ENCODE peak calls at places on chromosomes 13 and 19, in four cellular contexts. One of them, this sample, is unnamed.

GRCh38 chr19:776549-776948 is 20.7 kb upstream of the PTBP1 start:
- DNase-seq in HepG2: no peak
- DNase-seq in SK-N-SH: no peak
- DNase-seq in K562: no peak
- DNase-seq in this sample: no peak

GRCh38 chr19:40745402-40745780 is 4.9 kb downstream of the ACTMAP start:
- DNase-seq in HepG2: peak
- DNase-seq in SK-N-SH: no peak
- DNase-seq in K562: no peak
- DNase-seq in this sample: no peak

GRCh38 chr13:93690139-93690538 is 463.5 kb downstream of the GPC6 start:
- DNase-seq in HepG2: peak
- DNase-seq in SK-N-SH: no peak
- DNase-seq in K562: no peak
- DNase-seq in this sample: no peak

GRCh38 chr13:59774511-59774911 is 389.2 kb downstream of the DIAPH3 start:
- DNase-seq in HepG2: peak
- DNase-seq in SK-N-SH: no peak
- DNase-seq in K562: no peak
- DNase-seq in this sample: no peak

GRCh38 chr19:12836529-12836863 is 1.8 kb upstream of the MAST1 start:
- DNase-seq in HepG2: no peak
- DNase-seq in SK-N-SH: no peak
- DNase-seq in K562: no peak
- DNase-seq in this sample: no peak

GRCh38 chr19:38650911-38651584 is 3.6 kb downstream of the ACTN4 start:
- DNase-seq in HepG2: no peak
- DNase-seq in SK-N-SH: no peak
- DNase-seq in K562: no peak
- DNase-seq in this sample: no peak

GRCh38 chr19:45522010-45522941 is 15.0 kb downstream of the VASP start:
- DNase-seq in HepG2: no peak
- DNase-seq in SK-N-SH: no peak
- DNase-seq in K562: no peak
- DNase-seq in this sample: no peak

GRCh38 chr13:30619731-30620130 is 2.0 kb downstream of the USPL1 start:
- DNase-seq in HepG2: peak
- DNase-seq in SK-N-SH: no peak
- DNase-seq in K562: no peak
- DNase-seq in this sample: no peak

GRCh38 chr19:52670046-52670445 is 31.9 kb upstream of the ZNF83 start:
- DNase-seq in HepG2: no peak
- DNase-seq in SK-N-SH: no peak
- DNase-seq in K562: no peak
- DNase-seq in this sample: peak

GRCh38 chr13:73059460-73060250 is 850 bp downstream of the KLF5 start:
- DNase-seq in HepG2: peak
- DNase-seq in SK-N-SH: no peak
- DNase-seq in K562: peak
- DNase-seq in this sample: no peak

GRCh38 chr13:103275708-103276107 is 209.5 kb upstream of the SLC10A2 start:
- DNase-seq in HepG2: no peak
- DNase-seq in SK-N-SH: peak
- DNase-seq in K562: no peak
- DNase-seq in this sample: no peak

GRCh38 chr13:109672545-109672944 is 113.8 kb downstream of the IRS2 start:
- DNase-seq in HepG2: no peak
- DNase-seq in SK-N-SH: no peak
- DNase-seq in K562: no peak
- DNase-seq in this sample: no peak

GRCh38 chr19:58128041-58128685 is 22.4 kb downstream of the ZNF329 start:
- DNase-seq in HepG2: no peak
- DNase-seq in SK-N-SH: no peak
- DNase-seq in K562: no peak
- DNase-seq in this sample: no peak

GRCh38 chr19:10339380-10339960 is at the start of gene ICAM3:
- DNase-seq in HepG2: no peak
- DNase-seq in SK-N-SH: no peak
- DNase-seq in K562: no peak
- DNase-seq in this sample: no peak

GRCh38 chr13:73492811-73493210 is 434.0 kb downstream of the KLF5 start:
- DNase-seq in HepG2: no peak
- DNase-seq in SK-N-SH: no peak
- DNase-seq in K562: no peak
- DNase-seq in this sample: no peak

GRCh38 chr13:86085890-86086289 is 286.7 kb upstream of the SLITRK6 start:
- DNase-seq in HepG2: no peak
- DNase-seq in SK-N-SH: no peak
- DNase-seq in K562: no peak
- DNase-seq in this sample: no peak

GRCh38 chr19:5719274-5719960 is 529 bp downstream of the LONP1 start:
- DNase-seq in HepG2: no peak
- DNase-seq in SK-N-SH: no peak
- DNase-seq in K562: peak
- DNase-seq in this sample: no peak
- TF ChIP-seq ELF1 in HepG2: no peak
- TF ChIP-seq ELF1 in SK-N-SH: no peak
- TF ChIP-seq ELF1 in K562: no peak
- TF ChIP-seq ELF1 in this sample: no peak

GRCh38 chr13:77477299-77477848 is 58.1 kb upstream of the SCEL start:
- DNase-seq in HepG2: no peak
- DNase-seq in SK-N-SH: no peak
- DNase-seq in K562: no peak
- DNase-seq in this sample: no peak
- H3K4me2 ChIP-seq in HepG2: no peak
- H3K4me2 ChIP-seq in SK-N-SH: peak
- H3K4me2 ChIP-seq in K562: no peak
- H3K4me2 ChIP-seq in this sample: peak

DNA sequence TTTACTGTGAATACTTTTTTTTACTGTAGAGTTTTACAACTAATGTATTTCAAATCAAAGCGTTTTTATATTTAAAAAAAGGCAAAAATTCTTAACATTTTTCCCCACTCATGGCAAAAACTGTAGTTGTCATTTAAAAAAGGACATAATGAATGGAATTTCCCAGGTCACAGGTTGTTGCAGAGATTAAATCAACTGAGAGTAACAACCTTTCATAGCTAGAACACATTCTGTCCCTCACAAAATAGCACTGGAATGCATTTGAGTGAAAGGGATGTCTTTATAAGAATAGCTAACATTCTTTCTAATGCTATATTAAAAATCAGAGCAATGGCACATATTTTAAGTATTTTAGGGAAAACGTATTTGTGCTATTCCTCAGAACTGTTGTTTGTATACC is 1393.3 kb upstream of the ATXN8OS start:
- DNase-seq in HepG2: no peak
- DNase-seq in SK-N-SH: no peak
- DNase-seq in K562: no peak
- DNase-seq in this sample: no peak
- H3K27ac ChIP-seq in HepG2: no peak
- H3K27ac ChIP-seq in SK-N-SH: no peak
- H3K27ac ChIP-seq in K562: no peak
- H3K27ac ChIP-seq in this sample: no peak

DNA sequence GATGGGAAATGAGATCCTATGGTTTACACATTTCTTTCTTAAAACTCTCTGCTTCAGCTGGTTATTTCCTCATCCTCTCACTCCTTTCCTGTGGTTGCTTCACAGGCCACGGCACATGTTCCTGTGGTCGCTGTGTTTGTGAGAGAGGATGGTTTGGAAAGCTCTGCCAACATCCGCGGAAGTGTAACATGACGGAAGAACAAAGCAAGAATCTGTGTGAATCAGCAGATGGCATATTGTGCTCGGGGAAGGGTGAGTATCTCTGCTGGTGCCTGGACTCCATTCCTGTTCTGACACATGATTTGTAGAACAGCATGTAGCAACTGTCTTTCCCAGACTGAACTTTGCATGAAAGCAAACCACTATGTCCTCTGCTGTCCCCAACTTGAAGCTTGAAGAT is 254.2 kb downstream of the ITGBL1 start:
- DNase-seq in HepG2: peak
- DNase-seq in SK-N-SH: no peak
- DNase-seq in K562: no peak
- DNase-seq in this sample: no peak
- TF ChIP-seq ELF1 in HepG2: no peak
- TF ChIP-seq ELF1 in SK-N-SH: no peak
- TF ChIP-seq ELF1 in K562: no peak
- TF ChIP-seq ELF1 in this sample: no peak

GRCh38 chr19:13979686-13980085 is 26.4 kb downstream of the RFX1 start:
- DNase-seq in HepG2: no peak
- DNase-seq in SK-N-SH: peak
- DNase-seq in K562: no peak
- DNase-seq in this sample: no peak
- H3K4me2 ChIP-seq in HepG2: no peak
- H3K4me2 ChIP-seq in SK-N-SH: no peak
- H3K4me2 ChIP-seq in K562: no peak
- H3K4me2 ChIP-seq in this sample: no peak

GRCh38 chr19:47107201-47107952 is 6.2 kb downstream of the ZC3H4 start:
- DNase-seq in HepG2: peak
- DNase-seq in SK-N-SH: no peak
- DNase-seq in K562: no peak
- DNase-seq in this sample: no peak

GRCh38 chr19:47110521-47111080 is 3.0 kb downstream of the ZC3H4 start:
- DNase-seq in HepG2: no peak
- DNase-seq in SK-N-SH: no peak
- DNase-seq in K562: peak
- DNase-seq in this sample: no peak

GRCh38 chr19:47107953-47108746 is 5.4 kb downstream of the ZC3H4 start:
- DNase-seq in HepG2: no peak
- DNase-seq in SK-N-SH: no peak
- DNase-seq in K562: peak
- DNase-seq in this sample: no peak

GRCh38 chr19:47109541-47110375 is 3.8 kb downstream of the ZC3H4 start:
- DNase-seq in HepG2: no peak
- DNase-seq in SK-N-SH: no peak
- DNase-seq in K562: peak
- DNase-seq in this sample: no peak

DNA sequence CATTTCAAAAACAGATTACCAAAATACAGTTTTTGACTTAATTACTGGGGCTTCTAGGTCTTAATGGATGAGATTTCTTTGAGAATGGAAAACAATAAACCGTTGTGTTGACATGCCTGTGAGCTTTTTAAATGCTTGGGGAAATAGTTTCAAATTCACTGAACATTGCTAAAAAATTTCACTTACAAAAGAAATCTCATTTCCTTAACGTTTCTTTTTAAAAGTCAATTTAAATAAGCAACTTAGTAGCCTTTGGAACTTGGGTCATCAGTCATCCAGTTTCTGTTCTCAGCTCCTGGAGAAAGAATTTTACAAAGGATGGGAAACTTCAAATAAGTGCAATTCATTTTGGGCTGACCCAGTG is 4.4 kb downstream of the ZC3H4 start:
- DNase-seq in HepG2: no peak
- DNase-seq in SK-N-SH: no peak
- DNase-seq in K562: no peak
- DNase-seq in this sample: no peak
- H3K27ac ChIP-seq in HepG2: peak
- H3K27ac ChIP-seq in SK-N-SH: peak
- H3K27ac ChIP-seq in K562: peak
- H3K27ac ChIP-seq in this sample: no peak

DNA sequence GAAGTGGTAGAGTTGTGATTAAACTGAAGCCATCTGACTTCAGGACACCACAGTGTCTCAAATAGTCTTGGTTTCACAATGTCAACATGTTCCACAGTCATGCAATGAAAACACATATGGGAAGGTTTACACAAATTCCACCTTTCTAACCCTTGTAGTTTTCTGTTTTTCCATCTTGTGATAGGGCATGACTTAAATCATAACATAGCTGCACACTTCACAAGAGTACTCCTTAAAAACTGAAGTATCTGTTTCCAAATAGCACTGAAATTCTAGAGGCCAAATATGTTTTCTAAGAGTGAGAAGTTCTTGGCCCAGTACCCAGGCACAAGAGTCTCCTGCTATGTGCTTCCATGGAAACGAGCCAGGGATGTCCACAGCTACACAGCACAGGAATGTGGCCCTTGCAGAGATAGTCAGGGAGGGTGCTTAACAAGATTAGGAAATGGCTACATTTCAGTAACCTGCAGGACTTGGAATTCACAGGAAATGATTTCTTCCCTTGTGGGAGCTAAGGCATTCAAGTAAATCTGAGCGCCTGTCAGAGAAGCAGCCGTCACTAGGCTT is 269.1 kb downstream of the NDFIP2 start:
- DNase-seq in HepG2: no peak
- DNase-seq in SK-N-SH: no peak
- DNase-seq in K562: no peak
- DNase-seq in this sample: no peak
- TF ChIP-seq ELF1 in HepG2: no peak
- TF ChIP-seq ELF1 in SK-N-SH: peak
- TF ChIP-seq ELF1 in K562: no peak
- TF ChIP-seq ELF1 in this sample: no peak